ENCODE peak calls at places on chromosomes 7 and 10, in four cellular contexts. T is left colon, K is HTR-8/SVneo, N is lower lobe of right lung. Y is an unnamed sample.

GRCh38 chr10:113533801-113534200 is 19.1 kb upstream of the HABP2 start:
- DNase-seq in N (no peak), T (no peak), K (no peak), Y (no peak)

GRCh38 chr7:105830405-105831218 is 45.8 kb downstream of the ATXN7L1 start:
- DNase-seq in K (peak), T (no peak), N (no peak), Y (peak)

GRCh38 chr10:66637273-66638036 is 288.4 kb upstream of the LRRTM3 start:
- DNase-seq in K (no peak), N (no peak), T (no peak), Y (no peak)

GRCh38 chr7:127803626-127804025 is 151.6 kb downstream of the SND1 start:
- DNase-seq in N (no peak), K (no peak), T (no peak), Y (no peak)

GRCh38 chr7:27419581-27420177 is 177.1 kb downstream of the EVX1 start:
- DNase-seq in N (no peak), K (no peak), T (no peak), Y (no peak)

GRCh38 chr7:112452102-112452888 is 2.0 kb downstream of the IFRD1 start:
- DNase-seq in N (peak), K (no peak), T (peak), Y (peak)

GRCh38 chr10:44056206-44056605 is 328.7 kb downstream of the CXCL12 start:
- DNase-seq in K (no peak), N (no peak), T (no peak), Y (no peak)

GRCh38 chr7:24713850-24714675 is 43.2 kb downstream of the GSDME start:
- DNase-seq in K (no peak), T (no peak), N (no peak), Y (no peak)

GRCh38 chr10:79084012-79084971 is 15.5 kb downstream of the ZMIZ1 start:
- DNase-seq in K (no peak), N (peak), T (peak), Y (no peak)

GRCh38 chr7:88141025-88141424 is 78.8 kb downstream of the SRI start:
- DNase-seq in K (no peak), N (no peak), T (peak), Y (no peak)

GRCh38 chr7:20404371-20404770 is 73.7 kb downstream of the ITGB8 start:
- DNase-seq in N (no peak), K (no peak), T (no peak), Y (no peak)

GRCh38 chr10:87744606-87745005 is 73.4 kb downstream of the ATAD1 start:
- DNase-seq in K (no peak), N (no peak), T (no peak), Y (no peak)

GRCh38 chr10:19783721-19784120 is 32.5 kb upstream of the PLXDC2 start:
- DNase-seq in N (no peak), T (no peak), K (no peak), Y (no peak)

GRCh38 chr7:16754869-16755317 is 1.3 kb downstream of the TSPAN13 start:
- DNase-seq in K (no peak), T (no peak), N (no peak), Y (no peak)

GRCh38 chr10:120587061-120587460 is 130.0 kb downstream of the PLPP4 start:
- DNase-seq in T (no peak), N (no peak), K (no peak), Y (no peak)

GRCh38 chr7:31084226-31084625 is 32.1 kb downstream of the ADCYAP1R1 start:
- DNase-seq in T (no peak), N (peak), K (no peak), Y (no peak)

GRCh38 chr7:80858141-80858903 is 60.5 kb downstream of the SEMA3C start:
- DNase-seq in K (no peak), N (no peak), T (no peak), Y (no peak)

GRCh38 chr7:149767068-149767467 is 6.3 kb downstream of the ZNF467 start:
- DNase-seq in T (no peak), K (no peak), N (no peak), Y (no peak)

GRCh38 chr7:39949980-39950472 is at the start of gene CDK13:
- DNase-seq in T (peak), K (peak), N (peak), Y (no peak)

GRCh38 chr7:155262010-155262409 is 35.7 kb upstream of the INSIG1 start:
- DNase-seq in N (no peak), K (no peak), T (no peak), Y (no peak)

GRCh38 chr7:123682690-123683089 is 27.0 kb downstream of the LMOD2 start:
- DNase-seq in T (no peak), K (peak), N (no peak), Y (peak)

GRCh38 chr10:112981553-112981952 is 31.5 kb downstream of the TCF7L2 start:
- DNase-seq in T (no peak), N (no peak), K (no peak), Y (no peak)

GRCh38 chr10:112912441-112912911 is 37.6 kb upstream of the TCF7L2 start:
- DNase-seq in T (no peak), K (no peak), N (no peak), Y (no peak)

GRCh38 chr10:48458662-48459048 is 146.2 kb downstream of the ARHGAP22 start:
- DNase-seq in T (no peak), K (no peak), N (no peak), Y (no peak)

GRCh38 chr10:31134303-31134928 is 102.8 kb upstream of the ZNF438 start:
- DNase-seq in T (no peak), K (peak), N (no peak), Y (no peak)

GRCh38 chr7:71486856-71487628 is 355.1 kb downstream of the GALNT17 start:
- DNase-seq in N (no peak), T (peak), K (no peak), Y (no peak)

GRCh38 chr10:91603931-91604331 is 28.9 kb downstream of the PPP1R3C start:
- DNase-seq in T (no peak), K (no peak), N (no peak), Y (no peak)

GRCh38 chr10:85527610-85528317 is 838.8 kb downstream of the GRID1 start:
- DNase-seq in T (no peak), K (no peak), N (no peak), Y (no peak)

GRCh38 chr7:144404911-144405310 is 1.4 kb upstream of the NOBOX start:
- DNase-seq in N (no peak), K (no peak), T (no peak), Y (no peak)

GRCh38 chr7:24034251-24034650 is 249.7 kb upstream of the NPY start:
- DNase-seq in K (no peak), N (no peak), T (no peak), Y (no peak)

GRCh38 chr7:19146699-19147098 is 1.5 kb upstream of the FERD3L start:
- DNase-seq in T (no peak), N (no peak), K (peak), Y (no peak)

GRCh38 chr7:122762071-122762470 is 59.3 kb upstream of the RNF148 start:
- DNase-seq in N (no peak), K (no peak), T (no peak), Y (no peak)

GRCh38 chr7:115417662-115418061 is 495.8 kb downstream of the MDFIC start:
- DNase-seq in T (no peak), N (no peak), K (no peak), Y (no peak)

GRCh38 chr7:132581431-132581830 is 5.2 kb upstream of the PLXNA4 start:
- DNase-seq in K (no peak), N (no peak), T (no peak), Y (no peak)

GRCh38 chr7:132881317-132881716 is 200.6 kb downstream of the CHCHD3 start:
- DNase-seq in T (no peak), N (no peak), K (no peak), Y (no peak)